ENCODE peak calls at places on chromosome 1, in six cellular contexts. F, Z, C, N, D and P are unnamed samples.

GRCh38 chr1:68140536-68140935 is 90.1 kb upstream of the DIRAS3 start:
- DNase-seq in Z (no peak), C (no peak), N (no peak), D (no peak), F (peak; percentile 74), P (no peak)

GRCh38 chr1:53112271-53112774 is 30.1 kb downstream of the SLC1A7 start:
- DNase-seq in C (no peak), N (no peak), F (peak; percentile 81), Z (no peak), D (no peak), P (no peak)

GRCh38 chr1:159152031-159152430 is 19.4 kb upstream of the CADM3 start:
- DNase-seq in Z (no peak), C (no peak), N (no peak), F (no peak), D (no peak), P (no peak)

GRCh38 chr1:201540846-201541735 is 2.2 kb downstream of the NAV1 start:
- DNase-seq in N (no peak), C (no peak), F (no peak), Z (no peak), D (no peak), P (no peak)

GRCh38 chr1:221768444-221769066 is 26.7 kb upstream of the DUSP10 start:
- DNase-seq in D (no peak), N (no peak), Z (no peak), F (peak; percentile 24), C (no peak), P (no peak)

GRCh38 chr1:45205000-45205909 is 1.1 kb downstream of the ZSWIM5 start:
- DNase-seq in D (peak; percentile 35), N (peak; percentile 20), F (peak; percentile 59), C (no peak), Z (peak; percentile 62), P (no peak)

GRCh38 chr1:202254454-202255252 is 61.1 kb downstream of the LGR6 start:
- DNase-seq in D (no peak), N (no peak), Z (no peak), F (no peak), C (no peak), P (no peak)

GRCh38 chr1:182003953-182004586 is 57.4 kb downstream of the ZNF648 start:
- DNase-seq in N (peak; percentile 18), F (no peak), C (no peak), Z (no peak), D (peak; percentile 21), P (no peak)

GRCh38 chr1:228902781-228903572 is 167.7 kb downstream of the RHOU start:
- DNase-seq in D (peak; percentile 71), Z (peak; percentile 89), C (no peak), F (peak; percentile 97), N (no peak), P (peak; percentile 96)

GRCh38 chr1:23598424-23598823 is 39.1 kb upstream of the ID3 start:
- DNase-seq in Z (no peak), F (no peak), D (no peak), N (no peak), C (no peak), P (no peak)

GRCh38 chr1:216665381-216665780 is 57.8 kb downstream of the ESRRG start:
- DNase-seq in Z (no peak), F (peak; percentile 32), C (no peak), D (no peak), N (no peak), P (no peak)

GRCh38 chr1:24055681-24056080 is 56.3 kb downstream of the MYOM3 start:
- DNase-seq in C (no peak), N (no peak), D (no peak), Z (no peak), F (no peak), P (no peak)